ENCODE peak calls at places on chromosomes 2 and 18, in five cellular contexts. Z, X, D, Y and K are unnamed samples.

GRCh38 chr2:166333809-166334208 is 41.9 kb downstream of the SCN9A start:
- DNase-seq in Z (no peak), X (no peak), D (no peak), Y (no peak), K (no peak)

GRCh38 chr18:39313992-39314391 is 1748.4 kb upstream of the CELF4 start:
- DNase-seq in Z (no peak), X (no peak), D (no peak), Y (peak), K (no peak)

GRCh38 chr2:85887566-85888019 is 1.2 kb downstream of the ST3GAL5 start:
- DNase-seq in Z (no peak), X (peak), D (no peak), Y (peak), K (no peak)

GRCh38 chr2:58649746-58650145 is 408.6 kb upstream of the FANCL start:
- DNase-seq in Z (no peak), X (no peak), D (no peak), Y (no peak), K (no peak)

GRCh38 chr2:27211241-27211942 is 449 bp upstream of the ATRAID start:
- DNase-seq in Z (no peak), X (peak), D (peak), Y (no peak), K (no peak)

GRCh38 chr2:175540421-175540820 is 358.9 kb upstream of the ATP5MC3 start:
- DNase-seq in Z (no peak), X (no peak), D (no peak), Y (no peak), K (no peak)

GRCh38 chr2:159002465-159003130 is 34.2 kb downstream of the TANC1 start:
- DNase-seq in Z (no peak), X (no peak), D (no peak), Y (no peak), K (no peak)

GRCh38 chr2:215439980-215440512 is 4.2 kb upstream of the FN1 start:
- DNase-seq in Z (no peak), X (no peak), D (no peak), Y (no peak), K (no peak)

GRCh38 chr2:70789304-70790078 is 952 bp downstream of the FIGLA start:
- DNase-seq in Z (no peak), X (peak), D (peak), Y (peak), K (no peak)

GRCh38 chr18:26516964-26517363 is 31.4 kb downstream of the KCTD1 start:
- DNase-seq in Z (no peak), X (no peak), D (no peak), Y (no peak), K (no peak)

GRCh38 chr18:7601936-7602335 is 34.8 kb downstream of the PTPRM start:
- DNase-seq in Z (no peak), X (no peak), D (no peak), Y (no peak), K (no peak)

GRCh38 chr2:23425338-23425871 is 40.4 kb downstream of the KLHL29 start:
- DNase-seq in Z (no peak), X (no peak), D (no peak), Y (peak), K (no peak)

GRCh38 chr18:7562491-7562890 is 4.6 kb upstream of the PTPRM start:
- DNase-seq in Z (no peak), X (no peak), D (no peak), Y (no peak), K (no peak)

GRCh38 chr2:134087371-134087921 is 166.4 kb upstream of the MGAT5 start:
- DNase-seq in Z (no peak), X (no peak), D (no peak), Y (peak), K (no peak)

GRCh38 chr2:188042412-188042811 is 249.3 kb upstream of the GULP1 start:
- DNase-seq in Z (no peak), X (peak), D (no peak), Y (no peak), K (peak)

GRCh38 chr18:54774971-54775665 is 53.2 kb upstream of the RAB27B start:
- DNase-seq in Z (no peak), X (peak), D (no peak), Y (peak), K (no peak)

GRCh38 chr2:25098558-25099486 is 56.9 kb downstream of the EFR3B start:
- DNase-seq in Z (no peak), X (no peak), D (no peak), Y (peak), K (no peak)

GRCh38 chr2:118937817-118938216 is 4.2 kb upstream of the MARCO start:
- DNase-seq in Z (no peak), X (no peak), D (no peak), Y (no peak), K (no peak)

GRCh38 chr2:41414486-41415230 is 633.2 kb upstream of the PKDCC start:
- DNase-seq in Z (no peak), X (peak), D (no peak), Y (no peak), K (no peak)

GRCh38 chr2:151289972-151290335 is 486 bp upstream of the NMI start:
- DNase-seq in Z (no peak), X (no peak), D (peak), Y (peak), K (no peak)

GRCh38 chr2:6845312-6845711 is 20.4 kb downstream of the CMPK2 start:
- DNase-seq in Z (no peak), X (peak), D (peak), Y (no peak), K (no peak)

GRCh38 chr2:191800874-191801273 is 46.0 kb downstream of the CAVIN2 start:
- DNase-seq in Z (no peak), X (no peak), D (no peak), Y (no peak), K (no peak)

GRCh38 chr2:46431481-46432235 is 47.7 kb upstream of the TMEM247 start:
- DNase-seq in Z (peak), X (no peak), D (no peak), Y (no peak), K (no peak)

GRCh38 chr2:240300261-240300821 is 135.1 kb upstream of the GPC1 start:
- DNase-seq in Z (no peak), X (peak), D (no peak), Y (no peak), K (no peak)

GRCh38 chr2:54396107-54396506 is 60.0 kb upstream of the SPTBN1 start:
- DNase-seq in Z (peak), X (peak), D (no peak), Y (no peak), K (no peak)

GRCh38 chr18:23994361-23994902 is 20.1 kb upstream of the TTC39C start:
- DNase-seq in Z (peak), X (peak), D (no peak), Y (peak), K (peak)

GRCh38 chr2:62741954-62742722 is 36.6 kb downstream of the EHBP1 start:
- DNase-seq in Z (no peak), X (no peak), D (no peak), Y (no peak), K (no peak)

GRCh38 chr18:13303761-13304364 is 85.3 kb downstream of the LDLRAD4 start:
- DNase-seq in Z (no peak), X (no peak), D (no peak), Y (no peak), K (no peak)

GRCh38 chr2:177784449-177784845 is 288.1 kb downstream of the PDE11A start:
- DNase-seq in Z (peak), X (peak), D (no peak), Y (peak), K (no peak)

GRCh38 chr2:68750592-68751396 is 16.2 kb downstream of the ARHGAP25 start:
- DNase-seq in Z (no peak), X (no peak), D (no peak), Y (no peak), K (no peak)

GRCh38 chr2:71720596-71721361 is 267.4 kb downstream of the DYSF start:
- DNase-seq in Z (no peak), X (no peak), D (no peak), Y (no peak), K (no peak)

GRCh38 chr2:180184506-180184905 is 177.4 kb upstream of the CWC22 start:
- DNase-seq in Z (no peak), X (peak), D (no peak), Y (no peak), K (no peak)

GRCh38 chr18:36593001-36593400 is 235.8 kb downstream of the TPGS2 start:
- DNase-seq in Z (no peak), X (no peak), D (no peak), Y (no peak), K (no peak)

GRCh38 chr2:226965376-226965775 is 129.5 kb downstream of the RHBDD1 start:
- DNase-seq in Z (no peak), X (peak), D (no peak), Y (no peak), K (no peak)

GRCh38 chr18:70321616-70322015 is 32.8 kb downstream of the SOCS6 start:
- DNase-seq in Z (no peak), X (no peak), D (no peak), Y (no peak), K (no peak)

GRCh38 chr2:176496756-176497155 is 227.5 kb downstream of the MTX2 start:
- DNase-seq in Z (no peak), X (no peak), D (no peak), Y (no peak), K (no peak)

GRCh38 chr18:57959278-57959677 is 84.7 kb upstream of the NEDD4L start:
- DNase-seq in Z (no peak), X (peak), D (no peak), Y (peak), K (no peak)

GRCh38 chr2:170770008-170770303 is 222 bp upstream of the ERICH2 start:
- DNase-seq in Z (no peak), X (no peak), D (no peak), Y (peak), K (no peak)

GRCh38 chr2:51919395-51919794 is 887.5 kb upstream of the NRXN1 start:
- DNase-seq in Z (no peak), X (peak), D (no peak), Y (no peak), K (no peak)

GRCh38 chr2:45836316-45836715 is 184.8 kb downstream of the PRKCE start:
- DNase-seq in Z (no peak), X (no peak), D (no peak), Y (no peak), K (no peak)

GRCh38 chr2:42762155-42762554 is 1.8 kb downstream of the OXER1 start:
- DNase-seq in Z (no peak), X (no peak), D (no peak), Y (no peak), K (no peak)
- H3K4me3 ChIP-seq in Z (no peak), X (no peak), D (no peak), Y (no peak), K (no peak)

DNA sequence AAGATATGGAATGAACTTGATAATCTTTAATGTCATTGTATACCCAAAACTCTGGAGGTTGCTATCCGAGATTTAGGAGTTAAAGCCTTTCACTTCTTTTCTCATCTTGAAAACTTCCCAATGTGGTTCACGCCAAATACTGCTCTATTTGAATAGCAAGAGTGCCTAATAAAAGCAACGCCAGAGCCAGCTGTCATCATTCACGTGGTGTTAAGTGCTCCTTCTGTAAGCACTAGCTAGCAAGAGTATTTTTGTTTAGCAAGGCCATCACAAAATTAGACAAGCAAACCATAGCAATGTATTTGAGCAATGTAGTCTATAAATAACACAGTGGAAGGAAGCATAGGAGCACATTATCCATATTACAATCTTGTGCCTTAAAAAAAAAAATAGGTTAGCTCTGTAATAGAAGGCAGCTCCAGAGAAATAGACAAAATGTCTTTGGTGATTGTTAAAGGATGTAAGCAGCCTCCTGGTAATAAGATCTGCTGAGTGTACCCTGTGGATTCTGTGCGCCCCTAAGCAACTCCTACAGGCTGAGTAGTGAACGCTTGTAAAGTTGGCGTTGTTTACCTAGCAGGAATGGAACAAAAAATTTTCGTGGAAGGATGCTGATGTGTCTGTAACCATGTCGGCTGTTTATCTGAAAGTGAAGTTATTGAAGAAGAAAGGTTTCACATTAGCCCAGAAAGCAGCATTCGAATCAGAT is 518.0 kb downstream of the CNTNAP5 start:
- DNase-seq in Z (no peak), X (no peak), D (no peak), Y (no peak), K (no peak)
- TF ChIP-seq CTCF in Z (no peak), X (no peak), D (no peak), Y (no peak), K (no peak)

GRCh38 chr2:126660068-126660467 is 4.1 kb downstream of the GYPC start:
- DNase-seq in Z (no peak), X (no peak), D (no peak), Y (no peak), K (no peak)

GRCh38 chr2:126657636-126658315 is 1.8 kb downstream of the GYPC start:
- DNase-seq in Z (peak), X (peak), D (peak), Y (peak), K (peak)

GRCh38 chr2:126657146-126657635 is 1.2 kb downstream of the GYPC start:
- DNase-seq in Z (peak), X (peak), D (no peak), Y (peak), K (peak)

GRCh38 chr2:126658910-126659613 is 3.1 kb downstream of the GYPC start:
- DNase-seq in Z (no peak), X (peak), D (no peak), Y (peak), K (no peak)

DNA sequence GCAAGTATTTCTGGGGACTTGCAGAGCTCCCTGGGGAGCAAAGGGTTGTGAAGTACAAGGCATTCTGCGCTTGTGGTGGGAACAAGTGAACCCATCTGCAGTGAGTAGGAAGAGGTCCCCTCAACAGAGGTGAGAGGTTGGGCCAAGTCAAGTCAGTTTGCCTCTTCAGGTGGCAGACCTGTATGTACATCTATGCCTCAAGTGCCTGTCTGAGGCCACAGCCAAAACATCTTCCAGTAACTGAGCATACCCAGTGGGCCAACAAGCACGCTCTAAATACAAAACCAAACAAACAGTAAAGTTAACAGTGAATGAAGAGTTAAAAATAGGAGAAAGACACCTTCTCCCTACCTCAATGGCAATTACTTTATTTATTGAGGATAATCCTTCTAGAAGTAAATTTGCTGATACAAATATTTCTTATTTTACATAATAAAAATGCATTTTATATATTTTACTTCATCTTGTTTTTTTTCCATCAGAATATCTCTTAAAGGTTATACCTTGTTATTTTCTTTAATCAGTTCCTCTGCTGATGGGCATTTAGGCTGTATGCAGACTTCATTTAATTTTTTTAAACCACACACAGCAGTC is 2.5 kb downstream of the GYPC start:
- DNase-seq in Z (no peak), X (no peak), D (no peak), Y (no peak), K (no peak)
- H3K4me3 ChIP-seq in Z (no peak), X (no peak), D (peak), Y (no peak), K (peak)

GRCh38 chr2:168340931-168341330 is 93.5 kb upstream of the STK39 start:
- DNase-seq in Z (no peak), X (no peak), D (no peak), Y (no peak), K (no peak)

GRCh38 chr2:168338292-168338691 is 90.9 kb upstream of the STK39 start:
- DNase-seq in Z (no peak), X (no peak), D (no peak), Y (no peak), K (no peak)

GRCh38 chr2:168338803-168339437 is 91.5 kb upstream of the STK39 start:
- DNase-seq in Z (no peak), X (no peak), D (no peak), Y (no peak), K (no peak)

GRCh38 chr2:168336786-168337388 is 89.5 kb upstream of the STK39 start:
- DNase-seq in Z (no peak), X (no peak), D (no peak), Y (peak), K (no peak)
- TF ChIP-seq CTCF in Z (peak), X (peak), D (peak), Y (peak), K (no peak)

DNA sequence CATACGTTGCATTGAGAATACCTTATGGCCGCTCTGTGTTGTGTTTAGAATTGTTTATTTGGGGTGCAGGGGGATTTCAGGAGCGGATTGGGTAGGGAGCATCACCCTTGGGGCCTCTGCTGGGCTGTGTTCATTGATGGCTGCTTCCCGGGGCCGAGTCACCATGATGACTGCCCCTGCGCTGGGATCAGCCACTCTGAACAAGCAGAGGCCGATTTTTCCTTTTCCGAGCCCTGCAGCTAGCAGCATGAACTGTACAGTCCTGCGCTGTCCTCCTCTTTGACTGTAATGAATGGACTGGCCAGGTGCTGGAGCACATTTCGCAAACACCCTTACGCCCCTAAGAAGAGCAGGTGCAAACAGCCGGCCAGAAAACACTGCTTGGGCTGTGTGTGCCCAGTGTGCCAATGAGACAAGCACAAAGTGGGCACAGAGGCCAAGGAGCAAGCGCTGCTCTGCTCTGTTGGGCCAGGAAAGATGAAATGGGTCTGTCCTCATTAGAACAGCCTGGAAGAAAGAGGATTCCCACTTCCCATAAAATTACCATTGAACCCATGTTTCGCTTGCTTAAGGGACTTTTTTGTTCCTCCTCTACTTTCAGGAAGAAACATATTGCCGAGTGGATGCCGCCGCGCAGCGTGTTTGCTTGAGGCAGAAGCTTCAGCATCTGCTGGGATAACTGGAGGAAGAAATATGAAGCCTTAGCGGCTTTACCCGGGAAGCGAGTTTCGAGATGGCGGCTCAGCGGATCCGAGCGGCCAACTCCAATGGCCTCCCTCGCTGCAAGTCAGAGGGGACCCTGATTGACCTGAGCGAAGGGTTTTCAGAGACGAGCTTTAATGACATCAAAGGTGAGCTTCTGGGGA is 82.7 kb downstream of the SH3BP4 start:
- DNase-seq in Z (no peak), X (no peak), D (no peak), Y (no peak), K (no peak)
- H3K4me3 ChIP-seq in Z (no peak), X (no peak), D (no peak), Y (no peak), K (no peak)

GRCh38 chr2:236745420-236746210 is 176.0 kb downstream of the ACKR3 start:
- DNase-seq in Z (peak), X (peak), D (no peak), Y (peak), K (peak)
- TF ChIP-seq CTCF in Z (peak), X (no peak), D (no peak), Y (no peak), K (no peak)

DNA sequence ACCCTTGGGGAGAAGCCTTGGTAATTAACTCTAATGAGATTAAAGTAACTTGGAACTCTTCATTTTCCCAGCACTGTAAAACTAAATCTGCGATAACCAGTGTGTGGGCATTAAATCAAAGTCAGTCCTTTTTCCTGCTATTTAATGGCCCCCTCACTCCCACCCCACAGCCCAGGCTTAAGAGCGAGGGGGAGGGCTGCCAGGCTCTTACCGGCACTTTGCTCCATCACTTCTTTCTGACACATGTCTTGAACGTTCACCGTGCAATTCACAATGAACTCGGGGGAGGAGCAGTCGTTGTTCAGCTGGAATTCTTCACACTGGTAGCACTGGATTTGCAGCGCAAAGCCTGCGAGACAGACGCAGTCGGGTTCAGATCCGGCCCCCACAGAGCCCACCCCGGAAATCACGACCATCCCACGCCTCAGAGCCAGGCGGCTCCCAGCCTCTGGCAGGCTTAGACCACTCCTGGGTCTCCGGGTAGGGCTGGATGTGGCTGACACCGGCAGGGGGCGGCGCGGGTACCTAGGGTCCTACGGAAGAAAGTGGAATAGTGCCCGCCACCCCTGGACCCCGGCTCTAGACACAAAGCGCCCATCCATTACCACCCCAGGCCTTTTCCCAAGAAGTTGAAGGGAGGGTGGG is 1.7 kb downstream of the LYPD1 start:
- DNase-seq in Z (no peak), X (peak), D (no peak), Y (no peak), K (no peak)
- H3K4me3 ChIP-seq in Z (peak), X (peak), D (no peak), Y (no peak), K (peak)